ENCODE peak calls at places on chromosomes 4 and X, in five cellular contexts. One of them, this sample, is unnamed. For H3K27me3, the result is how much of the 10 kb centered on the place peaks cover.

GRCh38 chr4:88531549-88531948 is 8.0 kb upstream of the PYURF start:
- DNase-seq in upper lobe of right lung: no peak
- DNase-seq in fibroblast of lung: peak
- DNase-seq in endodermal cell: no peak
- DNase-seq in suprapubic skin: no peak
- DNase-seq in this sample: no peak

GRCh38 chrX:103722505-103722904 is 11.8 kb downstream of the TMEM31 start:
- DNase-seq in upper lobe of right lung: no peak
- DNase-seq in suprapubic skin: no peak
- DNase-seq in endodermal cell: no peak
- DNase-seq in fibroblast of lung: peak
- DNase-seq in this sample: peak

GRCh38 chr4:3206439-3207100 is 42.4 kb upstream of the MSANTD1 start:
- DNase-seq in suprapubic skin: peak
- DNase-seq in upper lobe of right lung: no peak
- DNase-seq in fibroblast of lung: no peak
- DNase-seq in endodermal cell: no peak
- DNase-seq in this sample: no peak

GRCh38 chrX:119389854-119390501 is 9.2 kb upstream of the SLC25A43 start:
- DNase-seq in endodermal cell: peak
- DNase-seq in upper lobe of right lung: no peak
- DNase-seq in suprapubic skin: no peak
- DNase-seq in fibroblast of lung: no peak
- DNase-seq in this sample: no peak

GRCh38 chr4:10655968-10656367 is 28.6 kb downstream of the CLNK start:
- DNase-seq in suprapubic skin: no peak
- DNase-seq in fibroblast of lung: peak
- DNase-seq in upper lobe of right lung: no peak
- DNase-seq in endodermal cell: no peak
- DNase-seq in this sample: no peak

GRCh38 chr4:68885545-68885944 is 66.1 kb downstream of the UGT2A3 start:
- DNase-seq in upper lobe of right lung: no peak
- DNase-seq in fibroblast of lung: no peak
- DNase-seq in endodermal cell: no peak
- DNase-seq in suprapubic skin: no peak
- DNase-seq in this sample: no peak

GRCh38 chr4:142778908-142779307 is 67.2 kb downstream of the INPP4B start:
- DNase-seq in fibroblast of lung: no peak
- DNase-seq in suprapubic skin: no peak
- DNase-seq in endodermal cell: no peak
- DNase-seq in upper lobe of right lung: no peak
- DNase-seq in this sample: peak

GRCh38 chr4:54586343-54586953 is 71.3 kb upstream of the KIT start:
- DNase-seq in endodermal cell: no peak
- DNase-seq in upper lobe of right lung: no peak
- DNase-seq in fibroblast of lung: peak
- DNase-seq in suprapubic skin: no peak
- DNase-seq in this sample: peak

GRCh38 chr4:148376151-148376550 is 66.1 kb downstream of the NR3C2 start:
- DNase-seq in endodermal cell: no peak
- DNase-seq in upper lobe of right lung: no peak
- DNase-seq in fibroblast of lung: peak
- DNase-seq in suprapubic skin: no peak
- DNase-seq in this sample: peak

GRCh38 chr4:8262637-8263322 is 6.8 kb upstream of the HTRA3 start:
- DNase-seq in fibroblast of lung: no peak
- DNase-seq in suprapubic skin: no peak
- DNase-seq in upper lobe of right lung: no peak
- DNase-seq in endodermal cell: no peak
- DNase-seq in this sample: no peak

GRCh38 chrX:135302269-135302873 is 6.9 kb upstream of the ETDC start:
- DNase-seq in upper lobe of right lung: no peak
- DNase-seq in endodermal cell: no peak
- DNase-seq in suprapubic skin: no peak
- DNase-seq in fibroblast of lung: no peak
- DNase-seq in this sample: no peak

GRCh38 chrX:27915617-27916016 is 65.6 kb downstream of the DCAF8L1 start:
- DNase-seq in endodermal cell: no peak
- DNase-seq in upper lobe of right lung: no peak
- DNase-seq in fibroblast of lung: peak
- DNase-seq in suprapubic skin: no peak
- DNase-seq in this sample: no peak

GRCh38 chr4:148926861-148927260 is 484.6 kb upstream of the NR3C2 start:
- DNase-seq in upper lobe of right lung: no peak
- DNase-seq in suprapubic skin: no peak
- DNase-seq in fibroblast of lung: peak
- DNase-seq in endodermal cell: no peak
- DNase-seq in this sample: peak

GRCh38 chr4:142404191-142404611 is 441.9 kb downstream of the INPP4B start:
- DNase-seq in upper lobe of right lung: no peak
- DNase-seq in endodermal cell: no peak
- DNase-seq in suprapubic skin: peak
- DNase-seq in fibroblast of lung: peak
- DNase-seq in this sample: peak

GRCh38 chr4:55321707-55322264 is 24.3 kb upstream of the SRD5A3 start:
- DNase-seq in endodermal cell: peak
- DNase-seq in suprapubic skin: peak
- DNase-seq in upper lobe of right lung: no peak
- DNase-seq in fibroblast of lung: peak
- DNase-seq in this sample: peak

GRCh38 chr4:48766393-48766792 is 13.7 kb downstream of the FRYL start:
- DNase-seq in fibroblast of lung: no peak
- DNase-seq in suprapubic skin: no peak
- DNase-seq in upper lobe of right lung: no peak
- DNase-seq in endodermal cell: no peak
- DNase-seq in this sample: no peak

GRCh38 chrX:110568396-110568795 is 209.7 kb downstream of the RTL9 start:
- DNase-seq in suprapubic skin: no peak
- DNase-seq in upper lobe of right lung: no peak
- DNase-seq in endodermal cell: no peak
- DNase-seq in fibroblast of lung: no peak
- DNase-seq in this sample: no peak

GRCh38 chr4:105191621-105192210 is 45.0 kb downstream of the TET2 start:
- DNase-seq in suprapubic skin: no peak
- DNase-seq in fibroblast of lung: no peak
- DNase-seq in endodermal cell: no peak
- DNase-seq in upper lobe of right lung: no peak
- DNase-seq in this sample: no peak

GRCh38 chr4:20237894-20238537 is 13.7 kb upstream of the SLIT2 start:
- DNase-seq in fibroblast of lung: no peak
- DNase-seq in suprapubic skin: no peak
- DNase-seq in upper lobe of right lung: no peak
- DNase-seq in endodermal cell: no peak
- DNase-seq in this sample: no peak

GRCh38 chrX:108091878-108092291 is 307 bp downstream of the ATG4A start:
- DNase-seq in upper lobe of right lung: no peak
- DNase-seq in endodermal cell: no peak
- DNase-seq in suprapubic skin: no peak
- DNase-seq in fibroblast of lung: no peak
- DNase-seq in this sample: no peak

GRCh38 chrX:15911729-15912550 is 57.3 kb upstream of the AP1S2 start:
- DNase-seq in fibroblast of lung: no peak
- DNase-seq in suprapubic skin: no peak
- DNase-seq in endodermal cell: no peak
- DNase-seq in upper lobe of right lung: no peak
- DNase-seq in this sample: no peak

GRCh38 chr4:150337709-150338108 is 244.2 kb upstream of the MAB21L2 start:
- DNase-seq in upper lobe of right lung: no peak
- DNase-seq in fibroblast of lung: peak
- DNase-seq in endodermal cell: no peak
- DNase-seq in suprapubic skin: no peak
- DNase-seq in this sample: no peak

GRCh38 chr4:158051401-158052235 is 121.2 kb downstream of the GASK1B start:
- DNase-seq in endodermal cell: no peak
- DNase-seq in upper lobe of right lung: no peak
- DNase-seq in fibroblast of lung: peak
- DNase-seq in suprapubic skin: no peak
- DNase-seq in this sample: peak

GRCh38 chr4:56863441-56864129 is 42.1 kb upstream of the SPINK2 start:
- DNase-seq in endodermal cell: no peak
- DNase-seq in fibroblast of lung: no peak
- DNase-seq in suprapubic skin: no peak
- DNase-seq in upper lobe of right lung: peak
- DNase-seq in this sample: no peak

GRCh38 chrX:74535633-74536141 is 78.7 kb downstream of the RLIM start:
- DNase-seq in suprapubic skin: peak
- DNase-seq in endodermal cell: peak
- DNase-seq in upper lobe of right lung: peak
- DNase-seq in fibroblast of lung: peak
- DNase-seq in this sample: peak

GRCh38 chr4:111685205-111685604 is 460.0 kb upstream of the FAM241A start:
- DNase-seq in fibroblast of lung: no peak
- DNase-seq in suprapubic skin: no peak
- DNase-seq in upper lobe of right lung: no peak
- DNase-seq in endodermal cell: no peak
- DNase-seq in this sample: no peak

GRCh38 chr4:121155893-121156292 is 8.2 kb downstream of the TNIP3 start:
- DNase-seq in upper lobe of right lung: no peak
- DNase-seq in fibroblast of lung: peak
- DNase-seq in suprapubic skin: no peak
- DNase-seq in endodermal cell: no peak
- DNase-seq in this sample: peak

GRCh38 chr4:28842271-28842670 is 1877.9 kb upstream of the PCDH7 start:
- DNase-seq in upper lobe of right lung: no peak
- DNase-seq in endodermal cell: no peak
- DNase-seq in fibroblast of lung: no peak
- DNase-seq in suprapubic skin: no peak
- DNase-seq in this sample: no peak

GRCh38 chr4:20532871-20533870 is 167.1 kb upstream of the PACRGL start:
- DNase-seq in upper lobe of right lung: no peak
- DNase-seq in fibroblast of lung: peak
- DNase-seq in suprapubic skin: no peak
- DNase-seq in endodermal cell: no peak
- DNase-seq in this sample: peak

GRCh38 chrX:45801554-45801953 is 600.9 kb upstream of the DIPK2B start:
- DNase-seq in fibroblast of lung: peak
- DNase-seq in upper lobe of right lung: no peak
- DNase-seq in suprapubic skin: no peak
- DNase-seq in endodermal cell: no peak
- DNase-seq in this sample: no peak

GRCh38 chrX:103376118-103376978 is at the start of gene BEX3:
- DNase-seq in endodermal cell: peak
- DNase-seq in fibroblast of lung: peak
- DNase-seq in upper lobe of right lung: peak
- DNase-seq in suprapubic skin: peak
- DNase-seq in this sample: peak

GRCh38 chr4:59540311-59540710 is 1659.8 kb upstream of the ADGRL3 start:
- DNase-seq in suprapubic skin: no peak
- DNase-seq in endodermal cell: no peak
- DNase-seq in fibroblast of lung: no peak
- DNase-seq in upper lobe of right lung: no peak
- DNase-seq in this sample: no peak

GRCh38 chr4:770022-770421 is 55.9 kb downstream of the CPLX1 start:
- DNase-seq in endodermal cell: no peak
- DNase-seq in suprapubic skin: no peak
- DNase-seq in fibroblast of lung: no peak
- DNase-seq in upper lobe of right lung: no peak
- DNase-seq in this sample: no peak

GRCh38 chr4:103008875-103009729 is 10.4 kb downstream of the SLC9B1 start:
- DNase-seq in endodermal cell: no peak
- DNase-seq in upper lobe of right lung: no peak
- DNase-seq in fibroblast of lung: peak
- DNase-seq in suprapubic skin: no peak
- DNase-seq in this sample: no peak
- H3K4me3 ChIP-seq in endodermal cell: no peak
- H3K4me3 ChIP-seq in upper lobe of right lung: no peak
- H3K4me3 ChIP-seq in fibroblast of lung: no peak
- H3K4me3 ChIP-seq in suprapubic skin: no peak
- H3K4me3 ChIP-seq in this sample: no peak

DNA sequence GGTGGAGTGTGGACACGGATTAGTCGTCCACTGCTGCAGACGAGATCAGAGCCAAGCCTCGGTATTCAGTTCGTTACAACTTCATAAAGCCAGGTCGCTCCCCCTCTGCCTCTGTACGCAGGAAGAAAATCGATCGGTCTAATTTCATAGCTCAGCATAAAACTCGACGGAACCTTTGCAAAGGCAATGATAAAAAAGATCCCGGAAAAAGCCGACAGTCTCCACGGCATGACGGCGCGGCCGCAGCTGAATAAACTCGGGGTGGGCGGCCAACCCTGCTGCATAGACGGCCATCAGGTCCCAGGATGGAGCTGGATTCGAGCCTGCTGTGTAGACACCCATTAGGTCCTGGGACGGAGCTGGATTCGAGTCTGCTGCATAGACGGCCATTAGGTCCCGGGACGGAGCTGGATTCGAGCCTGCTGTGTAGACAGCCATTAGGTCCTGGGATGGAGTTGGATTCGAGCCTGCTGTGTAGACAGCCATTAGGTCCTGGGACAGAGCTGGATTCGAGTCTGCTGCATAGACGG is 113.8 kb upstream of the PPP2R3B start:
- DNase-seq in suprapubic skin: no peak
- DNase-seq in upper lobe of right lung: peak
- DNase-seq in endodermal cell: no peak
- DNase-seq in fibroblast of lung: no peak
- DNase-seq in this sample: no peak
- H3K27me3 ChIP-seq in suprapubic skin: under half
- H3K27me3 ChIP-seq in upper lobe of right lung: under half
- H3K27me3 ChIP-seq in endodermal cell: under half
- H3K27me3 ChIP-seq in fibroblast of lung: under half
- H3K27me3 ChIP-seq in this sample: under half

DNA sequence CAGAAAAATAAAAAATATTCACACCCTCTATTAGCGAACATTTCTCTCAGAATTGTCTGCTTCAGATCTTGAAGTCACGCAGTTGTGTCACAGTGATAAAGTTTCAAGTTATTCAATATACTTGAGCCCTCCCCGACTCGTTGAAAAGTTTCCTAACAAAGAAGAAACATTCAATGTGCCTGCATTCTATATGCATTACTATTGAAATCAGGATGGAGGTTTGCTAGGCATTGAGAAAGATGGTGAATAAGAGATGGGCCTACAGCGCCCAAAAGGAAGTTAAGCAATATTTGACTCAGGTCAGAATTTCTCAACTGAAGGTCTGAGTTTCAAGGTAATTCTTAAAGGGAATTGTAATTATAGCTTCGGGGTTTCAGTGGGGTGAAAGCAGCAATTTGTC is 6.1 kb downstream of the TCEANC start:
- DNase-seq in suprapubic skin: no peak
- DNase-seq in fibroblast of lung: peak
- DNase-seq in upper lobe of right lung: no peak
- DNase-seq in endodermal cell: no peak
- DNase-seq in this sample: no peak
- H3K4me3 ChIP-seq in suprapubic skin: no peak
- H3K4me3 ChIP-seq in fibroblast of lung: no peak
- H3K4me3 ChIP-seq in upper lobe of right lung: no peak
- H3K4me3 ChIP-seq in endodermal cell: no peak
- H3K4me3 ChIP-seq in this sample: no peak

DNA sequence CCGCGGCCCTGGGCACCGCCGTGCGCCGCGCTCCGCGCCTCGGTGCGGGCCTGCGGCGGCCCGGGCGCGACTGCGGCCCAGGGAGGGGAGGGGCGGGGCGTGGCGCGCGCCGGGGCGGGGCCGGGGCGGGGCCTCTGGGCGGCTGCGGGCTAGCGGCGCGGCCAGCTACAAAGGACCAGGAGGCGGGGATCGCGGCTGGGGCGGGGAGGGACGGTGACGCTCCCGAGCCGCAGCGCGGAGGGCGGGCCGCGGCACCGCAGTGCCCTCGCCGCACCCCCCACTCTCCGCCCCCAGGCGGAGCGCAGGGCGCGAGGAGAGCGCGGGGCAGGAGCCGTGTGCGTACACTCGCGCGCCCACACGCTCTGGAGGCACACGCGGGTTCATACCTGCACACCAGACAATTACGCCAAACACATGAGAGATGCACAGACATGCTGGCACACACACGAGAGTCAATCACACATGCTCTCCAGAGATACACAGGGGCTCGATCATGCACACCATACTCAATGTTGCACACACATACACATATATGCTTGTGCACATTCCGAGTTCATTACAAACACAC is at the start of gene CRMP1:
- DNase-seq in upper lobe of right lung: no peak
- DNase-seq in suprapubic skin: no peak
- DNase-seq in endodermal cell: peak
- DNase-seq in fibroblast of lung: no peak
- DNase-seq in this sample: no peak
- H3K27me3 ChIP-seq in upper lobe of right lung: half or more
- H3K27me3 ChIP-seq in suprapubic skin: half or more
- H3K27me3 ChIP-seq in endodermal cell: half or more
- H3K27me3 ChIP-seq in fibroblast of lung: under half
- H3K27me3 ChIP-seq in this sample: under half